ENCODE peak calls at places on chromosomes 12 and 14, in five cellular contexts. One of them, this sample, is unnamed.

GRCh38 chr12:116076399-116076798 is 201.1 kb downstream of the MED13L start:
- DNase-seq in HFF-Myc: no peak
- DNase-seq in GM23338: no peak
- DNase-seq in astrocyte of the spinal cord: no peak
- DNase-seq in A549: no peak
- DNase-seq in this sample: peak; percentile 45

GRCh38 chr14:32512813-32513212 is 183.7 kb downstream of the AKAP6 start:
- DNase-seq in HFF-Myc: no peak
- DNase-seq in GM23338: no peak
- DNase-seq in astrocyte of the spinal cord: no peak
- DNase-seq in A549: no peak
- DNase-seq in this sample: no peak

GRCh38 chr14:31229638-31230229 is 22.1 kb upstream of the HECTD1 start:
- DNase-seq in HFF-Myc: no peak
- DNase-seq in GM23338: peak; percentile 51
- DNase-seq in astrocyte of the spinal cord: peak; percentile 87
- DNase-seq in A549: peak; percentile 98
- DNase-seq in this sample: peak; percentile 99

GRCh38 chr12:38664661-38665269 is 240.6 kb downstream of the CPNE8 start:
- DNase-seq in HFF-Myc: no peak
- DNase-seq in GM23338: peak; percentile 49
- DNase-seq in astrocyte of the spinal cord: no peak
- DNase-seq in A549: no peak
- DNase-seq in this sample: peak; percentile 30

GRCh38 chr12:11895421-11896064 is 175.2 kb upstream of the BCL2L14 start:
- DNase-seq in HFF-Myc: no peak
- DNase-seq in GM23338: no peak
- DNase-seq in astrocyte of the spinal cord: no peak
- DNase-seq in A549: no peak
- DNase-seq in this sample: no peak

GRCh38 chr14:21734457-21735074 is 60.9 kb upstream of the OR4E1 start:
- DNase-seq in HFF-Myc: peak; percentile 2
- DNase-seq in GM23338: peak; percentile 83
- DNase-seq in astrocyte of the spinal cord: peak; percentile 52
- DNase-seq in A549: peak; percentile 2
- DNase-seq in this sample: peak; percentile 51

GRCh38 chr12:45268672-45269406 is 52.9 kb downstream of the ANO6 start:
- DNase-seq in HFF-Myc: peak; percentile 80
- DNase-seq in GM23338: peak; percentile 58
- DNase-seq in astrocyte of the spinal cord: peak; percentile 89
- DNase-seq in A549: peak; percentile 35
- DNase-seq in this sample: peak; percentile 91

GRCh38 chr14:74018029-74018703 is 922 bp downstream of the ENTPD5 start:
- DNase-seq in HFF-Myc: no peak
- DNase-seq in GM23338: no peak
- DNase-seq in astrocyte of the spinal cord: peak; percentile 80
- DNase-seq in A549: peak; percentile 61
- DNase-seq in this sample: peak; percentile 70

GRCh38 chr12:57191410-57191809 is 25.2 kb upstream of the NXPH4 start:
- DNase-seq in HFF-Myc: no peak
- DNase-seq in GM23338: no peak
- DNase-seq in astrocyte of the spinal cord: no peak
- DNase-seq in A549: no peak
- DNase-seq in this sample: peak; percentile 12

GRCh38 chr12:11762723-11763326 is 113.4 kb downstream of the ETV6 start:
- DNase-seq in HFF-Myc: no peak
- DNase-seq in GM23338: no peak
- DNase-seq in astrocyte of the spinal cord: no peak
- DNase-seq in A549: no peak
- DNase-seq in this sample: no peak

GRCh38 chr14:32934891-32935633 is 3.6 kb upstream of the NPAS3 start:
- DNase-seq in HFF-Myc: no peak
- DNase-seq in GM23338: peak; percentile 53
- DNase-seq in astrocyte of the spinal cord: no peak
- DNase-seq in A549: no peak
- DNase-seq in this sample: no peak

GRCh38 chr12:55925870-55926737 is 1.6 kb downstream of the PYM1 start:
- DNase-seq in HFF-Myc: no peak
- DNase-seq in GM23338: no peak
- DNase-seq in astrocyte of the spinal cord: no peak
- DNase-seq in A549: no peak
- DNase-seq in this sample: no peak

GRCh38 chr12:104177663-104178501 is 37.7 kb upstream of the TXNRD1 start:
- DNase-seq in HFF-Myc: peak; percentile 72
- DNase-seq in GM23338: no peak
- DNase-seq in astrocyte of the spinal cord: peak; percentile 95
- DNase-seq in A549: peak; percentile 81
- DNase-seq in this sample: peak; percentile 100

GRCh38 chr14:50607181-50607580 is 47.2 kb downstream of the ATL1 start:
- DNase-seq in HFF-Myc: no peak
- DNase-seq in GM23338: no peak
- DNase-seq in astrocyte of the spinal cord: peak; percentile 59
- DNase-seq in A549: no peak
- DNase-seq in this sample: peak; percentile 18

GRCh38 chr12:130145731-130146130 is 16.5 kb upstream of the FZD10 start:
- DNase-seq in HFF-Myc: no peak
- DNase-seq in GM23338: no peak
- DNase-seq in astrocyte of the spinal cord: no peak
- DNase-seq in A549: no peak
- DNase-seq in this sample: no peak

GRCh38 chr12:55708695-55709233 is 1.1 kb upstream of the ITGA7 start:
- DNase-seq in HFF-Myc: no peak
- DNase-seq in GM23338: no peak
- DNase-seq in astrocyte of the spinal cord: no peak
- DNase-seq in A549: no peak
- DNase-seq in this sample: no peak

GRCh38 chr12:65642006-65642695 is 182.1 kb upstream of the HMGA2 start:
- DNase-seq in HFF-Myc: no peak
- DNase-seq in GM23338: no peak
- DNase-seq in astrocyte of the spinal cord: no peak
- DNase-seq in A549: no peak
- DNase-seq in this sample: no peak

GRCh38 chr14:79659995-79660975 is 551.0 kb downstream of the DIO2 start:
- DNase-seq in HFF-Myc: no peak
- DNase-seq in GM23338: no peak
- DNase-seq in astrocyte of the spinal cord: no peak
- DNase-seq in A549: no peak
- DNase-seq in this sample: peak; percentile 1

GRCh38 chr12:47909839-47910465 is 5.2 kb upstream of the VDR start:
- DNase-seq in HFF-Myc: no peak
- DNase-seq in GM23338: no peak
- DNase-seq in astrocyte of the spinal cord: no peak
- DNase-seq in A549: no peak
- DNase-seq in this sample: no peak

GRCh38 chr14:50741571-50741970 is 73.5 kb upstream of the SAV1 start:
- DNase-seq in HFF-Myc: peak; percentile 30
- DNase-seq in GM23338: no peak
- DNase-seq in astrocyte of the spinal cord: peak; percentile 59
- DNase-seq in A549: peak; percentile 10
- DNase-seq in this sample: peak; percentile 59

GRCh38 chr12:7068240-7068993 is 7.9 kb downstream of the C1S start:
- DNase-seq in HFF-Myc: no peak
- DNase-seq in GM23338: no peak
- DNase-seq in astrocyte of the spinal cord: no peak
- DNase-seq in A549: no peak
- DNase-seq in this sample: peak; percentile 80

GRCh38 chr12:31797230-31797872 is 68.5 kb upstream of the AMN1 start:
- DNase-seq in HFF-Myc: no peak
- DNase-seq in GM23338: no peak
- DNase-seq in astrocyte of the spinal cord: no peak
- DNase-seq in A549: no peak
- DNase-seq in this sample: no peak

GRCh38 chr14:56659964-56660551 is 80.5 kb downstream of the TMEM260 start:
- DNase-seq in HFF-Myc: peak; percentile 27
- DNase-seq in GM23338: peak; percentile 73
- DNase-seq in astrocyte of the spinal cord: peak; percentile 44
- DNase-seq in A549: peak; percentile 54
- DNase-seq in this sample: peak; percentile 55

GRCh38 chr12:3077572-3078081 is 448 bp downstream of the TSPAN9 start:
- DNase-seq in HFF-Myc: no peak
- DNase-seq in GM23338: peak; percentile 42
- DNase-seq in astrocyte of the spinal cord: peak; percentile 32
- DNase-seq in A549: no peak
- DNase-seq in this sample: peak; percentile 58

GRCh38 chr12:109126781-109127180 is 10.4 kb downstream of the ACACB start:
- DNase-seq in HFF-Myc: no peak
- DNase-seq in GM23338: no peak
- DNase-seq in astrocyte of the spinal cord: no peak
- DNase-seq in A549: no peak
- DNase-seq in this sample: peak; percentile 19

GRCh38 chr12:51901121-51901812 is 6.0 kb upstream of the ACVRL1 start:
- DNase-seq in HFF-Myc: no peak
- DNase-seq in GM23338: no peak
- DNase-seq in astrocyte of the spinal cord: no peak
- DNase-seq in A549: no peak
- DNase-seq in this sample: no peak

GRCh38 chr12:122319312-122319638 is 53.0 kb upstream of the VPS33A start:
- DNase-seq in HFF-Myc: no peak
- DNase-seq in GM23338: no peak
- DNase-seq in astrocyte of the spinal cord: no peak
- DNase-seq in A549: no peak
- DNase-seq in this sample: no peak

GRCh38 chr14:63896278-63896720 is 43.5 kb downstream of the SYNE2 start:
- DNase-seq in HFF-Myc: no peak
- DNase-seq in GM23338: no peak
- DNase-seq in astrocyte of the spinal cord: peak; percentile 95
- DNase-seq in A549: no peak
- DNase-seq in this sample: peak; percentile 92

GRCh38 chr12:28253175-28253641 is 63.0 kb downstream of the CCDC91 start:
- DNase-seq in HFF-Myc: no peak
- DNase-seq in GM23338: no peak
- DNase-seq in astrocyte of the spinal cord: peak; percentile 23
- DNase-seq in A549: no peak
- DNase-seq in this sample: no peak

GRCh38 chr12:57610553-57611115 is 601 bp upstream of the ARHGEF25 start:
- DNase-seq in HFF-Myc: no peak
- DNase-seq in GM23338: peak; percentile 51
- DNase-seq in astrocyte of the spinal cord: no peak
- DNase-seq in A549: no peak
- DNase-seq in this sample: no peak

GRCh38 chr12:65823481-65824313 is 586 bp upstream of the HMGA2 start:
- DNase-seq in HFF-Myc: peak; percentile 62
- DNase-seq in GM23338: peak; percentile 89
- DNase-seq in astrocyte of the spinal cord: no peak
- DNase-seq in A549: peak; percentile 53
- DNase-seq in this sample: peak; percentile 71

GRCh38 chr12:48455116-48455515 is 17.2 kb upstream of the ANP32D start:
- DNase-seq in HFF-Myc: no peak
- DNase-seq in GM23338: no peak
- DNase-seq in astrocyte of the spinal cord: no peak
- DNase-seq in A549: no peak
- DNase-seq in this sample: no peak

GRCh38 chr12:123115409-123116111 is 35.3 kb downstream of the PITPNM2 start:
- DNase-seq in HFF-Myc: peak; percentile 47
- DNase-seq in GM23338: no peak
- DNase-seq in astrocyte of the spinal cord: peak; percentile 91
- DNase-seq in A549: no peak
- DNase-seq in this sample: peak; percentile 96

GRCh38 chr12:87274594-87275245 is 754.5 kb downstream of the C12orf50 start:
- DNase-seq in HFF-Myc: no peak
- DNase-seq in GM23338: peak; percentile 80
- DNase-seq in astrocyte of the spinal cord: peak; percentile 43
- DNase-seq in A549: peak; percentile 6
- DNase-seq in this sample: peak; percentile 4

GRCh38 chr14:54577977-54578376 is 11.0 kb downstream of the SAMD4A start:
- DNase-seq in HFF-Myc: no peak
- DNase-seq in GM23338: no peak
- DNase-seq in astrocyte of the spinal cord: no peak
- DNase-seq in A549: peak; percentile 33
- DNase-seq in this sample: peak; percentile 44

GRCh38 chr14:99407416-99407815 is 73.2 kb downstream of the SETD3 start:
- DNase-seq in HFF-Myc: no peak
- DNase-seq in GM23338: no peak
- DNase-seq in astrocyte of the spinal cord: no peak
- DNase-seq in A549: no peak
- DNase-seq in this sample: no peak

GRCh38 chr14:102087762-102088011 is 843 bp upstream of the HSP90AA1 start:
- DNase-seq in HFF-Myc: no peak
- DNase-seq in GM23338: peak; percentile 52
- DNase-seq in astrocyte of the spinal cord: no peak
- DNase-seq in A549: no peak
- DNase-seq in this sample: no peak
- TF ChIP-seq CTCF in HFF-Myc: no peak
- TF ChIP-seq CTCF in GM23338: no peak
- TF ChIP-seq CTCF in astrocyte of the spinal cord: no peak
- TF ChIP-seq CTCF in A549: no peak
- TF ChIP-seq CTCF in this sample: no peak

GRCh38 chr14:61335876-61336275 is 14.5 kb downstream of the PRKCH start:
- DNase-seq in HFF-Myc: no peak
- DNase-seq in GM23338: no peak
- DNase-seq in astrocyte of the spinal cord: no peak
- DNase-seq in A549: no peak
- DNase-seq in this sample: no peak
- H3K4me3 ChIP-seq in HFF-Myc: no peak overlapping the region
- H3K4me3 ChIP-seq in GM23338: no peak overlapping the region
- H3K4me3 ChIP-seq in astrocyte of the spinal cord: no peak overlapping the region
- H3K4me3 ChIP-seq in A549: no peak overlapping the region
- H3K4me3 ChIP-seq in this sample: no peak overlapping the region

DNA sequence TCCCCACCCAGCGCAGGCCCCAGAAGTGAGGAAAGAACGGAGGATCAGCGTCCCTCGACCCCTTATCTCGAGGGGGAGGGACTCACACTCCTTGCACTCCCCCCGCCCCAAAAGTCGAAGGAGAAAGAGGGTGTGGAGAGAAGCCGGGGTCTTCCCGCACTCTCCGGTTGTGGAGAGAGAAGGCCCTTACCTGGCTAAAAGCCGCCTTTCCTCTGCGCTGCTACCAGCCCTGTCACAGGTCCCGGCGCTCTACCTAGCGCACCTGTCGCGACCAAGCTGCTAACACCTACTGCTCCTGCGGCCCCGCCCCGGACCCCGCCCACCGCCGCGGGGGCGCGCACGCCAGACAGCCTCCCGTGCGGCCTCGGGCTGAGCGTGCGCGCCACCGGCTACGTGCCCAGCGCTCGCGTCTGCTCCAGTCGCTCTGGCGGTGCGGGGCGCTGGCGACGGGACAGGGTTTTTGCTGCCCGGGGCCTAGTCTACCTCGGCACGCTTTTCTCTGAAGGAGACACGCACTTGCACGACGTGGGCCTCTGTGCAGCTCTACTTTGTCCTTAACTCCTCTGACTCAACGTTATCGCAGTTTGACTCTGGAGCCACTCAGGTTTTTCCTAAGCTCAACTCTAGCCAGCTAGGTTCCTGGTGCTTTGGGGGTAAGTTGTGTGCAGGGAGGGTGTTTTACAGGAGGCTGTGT is at the start of gene LIMA1:
- DNase-seq in HFF-Myc: peak; percentile 33
- DNase-seq in GM23338: peak; percentile 96
- DNase-seq in astrocyte of the spinal cord: peak; percentile 76
- DNase-seq in A549: peak; percentile 95
- DNase-seq in this sample: peak; percentile 84
- TF ChIP-seq CTCF in HFF-Myc: peak; percentile 31
- TF ChIP-seq CTCF in GM23338: no peak
- TF ChIP-seq CTCF in astrocyte of the spinal cord: no peak
- TF ChIP-seq CTCF in A549: no peak
- TF ChIP-seq CTCF in this sample: peak; percentile 41

DNA sequence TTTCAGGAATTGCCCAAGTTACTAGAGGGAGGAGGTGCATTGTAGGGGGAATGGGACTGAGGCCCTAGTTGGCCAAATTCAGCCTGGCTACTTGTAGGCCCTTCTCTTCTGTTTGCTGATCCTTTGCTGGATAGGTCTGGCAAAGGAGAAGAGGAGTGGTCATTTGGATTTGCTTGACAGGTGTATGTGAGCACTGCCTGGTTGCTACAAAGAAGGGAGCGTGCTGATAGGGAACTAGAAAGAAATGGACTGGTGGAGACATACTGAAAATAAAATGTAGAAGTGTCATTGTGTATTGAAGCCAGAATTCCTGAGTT is 3.6 kb downstream of the PSMA6 start:
- DNase-seq in HFF-Myc: no peak
- DNase-seq in GM23338: no peak
- DNase-seq in astrocyte of the spinal cord: no peak
- DNase-seq in A549: no peak
- DNase-seq in this sample: no peak
- H3K4me3 ChIP-seq in HFF-Myc: no peak overlapping the region
- H3K4me3 ChIP-seq in GM23338: no peak overlapping the region
- H3K4me3 ChIP-seq in astrocyte of the spinal cord: no peak overlapping the region
- H3K4me3 ChIP-seq in A549: no peak overlapping the region
- H3K4me3 ChIP-seq in this sample: no peak overlapping the region